ENCODE peak calls at places on chromosomes 7 and 10, in six cellular contexts. One of them, this sample, is unnamed. For H3K4me1 and H3K36me3, the result is how much of the 10 kb centered on the place peaks cover.

GRCh38 chr10:70541738-70542564 is 60.6 kb downstream of the PRF1 start:
- DNase-seq in endodermal cell: no peak
- DNase-seq in fibroblast of lung: no peak
- DNase-seq in PC-9: no peak
- DNase-seq in lung: no peak
- DNase-seq in mammary epithelial cell: no peak
- DNase-seq in this sample: no peak

GRCh38 chr10:49349390-49349789 is 46.5 kb downstream of the DRGX start:
- DNase-seq in endodermal cell: no peak
- DNase-seq in fibroblast of lung: no peak
- DNase-seq in PC-9: no peak
- DNase-seq in lung: no peak
- DNase-seq in mammary epithelial cell: no peak
- DNase-seq in this sample: no peak

GRCh38 chr7:18541871-18542212 is 46.3 kb downstream of the HDAC9 start:
- DNase-seq in endodermal cell: no peak
- DNase-seq in fibroblast of lung: no peak
- DNase-seq in PC-9: no peak
- DNase-seq in lung: no peak
- DNase-seq in mammary epithelial cell: no peak
- DNase-seq in this sample: no peak

GRCh38 chr7:99919814-99920618 is 686 bp upstream of the TRIM4 start:
- DNase-seq in endodermal cell: no peak
- DNase-seq in fibroblast of lung: no peak
- DNase-seq in PC-9: no peak
- DNase-seq in lung: no peak
- DNase-seq in mammary epithelial cell: peak
- DNase-seq in this sample: no peak

GRCh38 chr7:27917774-27918314 is 177.9 kb downstream of the TAX1BP1 start:
- DNase-seq in endodermal cell: no peak
- DNase-seq in fibroblast of lung: no peak
- DNase-seq in PC-9: peak
- DNase-seq in lung: no peak
- DNase-seq in mammary epithelial cell: peak
- DNase-seq in this sample: no peak

GRCh38 chr7:21962677-21963076 is 17.0 kb upstream of the CDCA7L start:
- DNase-seq in endodermal cell: no peak
- DNase-seq in fibroblast of lung: no peak
- DNase-seq in PC-9: no peak
- DNase-seq in lung: no peak
- DNase-seq in mammary epithelial cell: no peak
- DNase-seq in this sample: no peak

GRCh38 chr7:132485600-132486594 is 90.4 kb downstream of the PLXNA4 start:
- DNase-seq in endodermal cell: no peak
- DNase-seq in fibroblast of lung: peak
- DNase-seq in PC-9: no peak
- DNase-seq in lung: no peak
- DNase-seq in mammary epithelial cell: no peak
- DNase-seq in this sample: no peak

GRCh38 chr7:116443101-116443523 is 56.4 kb upstream of the CAV2 start:
- DNase-seq in endodermal cell: no peak
- DNase-seq in fibroblast of lung: peak
- DNase-seq in PC-9: peak
- DNase-seq in lung: no peak
- DNase-seq in mammary epithelial cell: peak
- DNase-seq in this sample: peak

GRCh38 chr10:101291254-101292193 is 62.3 kb upstream of the LBX1 start:
- DNase-seq in endodermal cell: peak
- DNase-seq in fibroblast of lung: no peak
- DNase-seq in PC-9: no peak
- DNase-seq in lung: no peak
- DNase-seq in mammary epithelial cell: no peak
- DNase-seq in this sample: peak

GRCh38 chr7:155261031-155261985 is 36.4 kb upstream of the INSIG1 start:
- DNase-seq in endodermal cell: no peak
- DNase-seq in fibroblast of lung: no peak
- DNase-seq in PC-9: no peak
- DNase-seq in lung: no peak
- DNase-seq in mammary epithelial cell: no peak
- DNase-seq in this sample: no peak

GRCh38 chr10:61662794-61663259 is at the start of gene CABCOCO1:
- DNase-seq in endodermal cell: peak
- DNase-seq in fibroblast of lung: peak
- DNase-seq in PC-9: peak
- DNase-seq in lung: peak
- DNase-seq in mammary epithelial cell: peak
- DNase-seq in this sample: peak

GRCh38 chr10:91925022-91925320 is 1.4 kb downstream of the BTAF1 start:
- DNase-seq in endodermal cell: no peak
- DNase-seq in fibroblast of lung: no peak
- DNase-seq in PC-9: no peak
- DNase-seq in lung: no peak
- DNase-seq in mammary epithelial cell: no peak
- DNase-seq in this sample: no peak

GRCh38 chr7:79453266-79453557 is 255 bp downstream of the MAGI2 start:
- DNase-seq in endodermal cell: no peak
- DNase-seq in fibroblast of lung: no peak
- DNase-seq in PC-9: no peak
- DNase-seq in lung: no peak
- DNase-seq in mammary epithelial cell: no peak
- DNase-seq in this sample: no peak

GRCh38 chr7:78747568-78747967 is 705.9 kb downstream of the MAGI2 start:
- DNase-seq in endodermal cell: no peak
- DNase-seq in fibroblast of lung: no peak
- DNase-seq in PC-9: no peak
- DNase-seq in lung: no peak
- DNase-seq in mammary epithelial cell: no peak
- DNase-seq in this sample: no peak

GRCh38 chr7:139873593-139874374 is 44.7 kb downstream of the TBXAS1 start:
- DNase-seq in endodermal cell: no peak
- DNase-seq in fibroblast of lung: no peak
- DNase-seq in PC-9: no peak
- DNase-seq in lung: no peak
- DNase-seq in mammary epithelial cell: no peak
- DNase-seq in this sample: no peak

GRCh38 chr7:100477871-100478248 is 1.2 kb downstream of the TSC22D4 start:
- DNase-seq in endodermal cell: no peak
- DNase-seq in fibroblast of lung: no peak
- DNase-seq in PC-9: no peak
- DNase-seq in lung: no peak
- DNase-seq in mammary epithelial cell: no peak
- DNase-seq in this sample: no peak

GRCh38 chr7:196778-197321 is 4.5 kb downstream of the FAM20C start:
- DNase-seq in endodermal cell: no peak
- DNase-seq in fibroblast of lung: no peak
- DNase-seq in PC-9: no peak
- DNase-seq in lung: no peak
- DNase-seq in mammary epithelial cell: no peak
- DNase-seq in this sample: no peak

GRCh38 chr7:102300643-102301211 is 14.1 kb downstream of the SH2B2 start:
- DNase-seq in endodermal cell: peak
- DNase-seq in fibroblast of lung: no peak
- DNase-seq in PC-9: no peak
- DNase-seq in lung: no peak
- DNase-seq in mammary epithelial cell: no peak
- DNase-seq in this sample: no peak

GRCh38 chr7:139426258-139427028 is 57.0 kb downstream of the KLRG2 start:
- DNase-seq in endodermal cell: no peak
- DNase-seq in fibroblast of lung: no peak
- DNase-seq in PC-9: no peak
- DNase-seq in lung: no peak
- DNase-seq in mammary epithelial cell: peak
- DNase-seq in this sample: no peak

GRCh38 chr10:46069771-46070463 is 23.8 kb upstream of the MSMB start:
- DNase-seq in endodermal cell: no peak
- DNase-seq in fibroblast of lung: no peak
- DNase-seq in PC-9: no peak
- DNase-seq in lung: no peak
- DNase-seq in mammary epithelial cell: no peak
- DNase-seq in this sample: no peak

GRCh38 chr10:123222832-123223231 is 68.6 kb downstream of the BUB3 start:
- DNase-seq in endodermal cell: peak
- DNase-seq in fibroblast of lung: no peak
- DNase-seq in PC-9: no peak
- DNase-seq in lung: no peak
- DNase-seq in mammary epithelial cell: no peak
- DNase-seq in this sample: no peak

GRCh38 chr7:151010307-151011096 is 13.8 kb downstream of the ATG9B start:
- DNase-seq in endodermal cell: peak
- DNase-seq in fibroblast of lung: no peak
- DNase-seq in PC-9: no peak
- DNase-seq in lung: no peak
- DNase-seq in mammary epithelial cell: no peak
- DNase-seq in this sample: no peak

GRCh38 chr7:118496138-118496644 is 271.7 kb downstream of the ANKRD7 start:
- DNase-seq in endodermal cell: no peak
- DNase-seq in fibroblast of lung: no peak
- DNase-seq in PC-9: no peak
- DNase-seq in lung: no peak
- DNase-seq in mammary epithelial cell: no peak
- DNase-seq in this sample: no peak

GRCh38 chr10:86727459-86727858 is 29.0 kb upstream of the BMPR1A start:
- DNase-seq in endodermal cell: no peak
- DNase-seq in fibroblast of lung: no peak
- DNase-seq in PC-9: no peak
- DNase-seq in lung: no peak
- DNase-seq in mammary epithelial cell: no peak
- DNase-seq in this sample: no peak

GRCh38 chr10:113539789-113540188 is 13.1 kb upstream of the HABP2 start:
- DNase-seq in endodermal cell: peak
- DNase-seq in fibroblast of lung: peak
- DNase-seq in PC-9: no peak
- DNase-seq in lung: no peak
- DNase-seq in mammary epithelial cell: peak
- DNase-seq in this sample: peak

GRCh38 chr7:137993395-137993743 is 8.5 kb downstream of the CREB3L2 start:
- DNase-seq in endodermal cell: no peak
- DNase-seq in fibroblast of lung: no peak
- DNase-seq in PC-9: no peak
- DNase-seq in lung: no peak
- DNase-seq in mammary epithelial cell: no peak
- DNase-seq in this sample: no peak

GRCh38 chr7:137996871-137997270 is 5.0 kb downstream of the CREB3L2 start:
- DNase-seq in endodermal cell: no peak
- DNase-seq in fibroblast of lung: no peak
- DNase-seq in PC-9: no peak
- DNase-seq in lung: no peak
- DNase-seq in mammary epithelial cell: no peak
- DNase-seq in this sample: no peak

GRCh38 chr7:137994091-137994688 is 7.7 kb downstream of the CREB3L2 start:
- DNase-seq in endodermal cell: no peak
- DNase-seq in fibroblast of lung: no peak
- DNase-seq in PC-9: no peak
- DNase-seq in lung: no peak
- DNase-seq in mammary epithelial cell: no peak
- DNase-seq in this sample: no peak

GRCh38 chr7:137998250-137998649 is 3.6 kb downstream of the CREB3L2 start:
- DNase-seq in endodermal cell: no peak
- DNase-seq in fibroblast of lung: no peak
- DNase-seq in PC-9: no peak
- DNase-seq in lung: no peak
- DNase-seq in mammary epithelial cell: no peak
- DNase-seq in this sample: no peak

GRCh38 chr7:137996386-137996851 is 5.5 kb downstream of the CREB3L2 start:
- DNase-seq in endodermal cell: no peak
- DNase-seq in fibroblast of lung: peak
- DNase-seq in PC-9: no peak
- DNase-seq in lung: peak
- DNase-seq in mammary epithelial cell: no peak
- DNase-seq in this sample: no peak
- H3K4me1 ChIP-seq in endodermal cell: under half
- H3K4me1 ChIP-seq in fibroblast of lung: under half
- H3K4me1 ChIP-seq in PC-9: under half
- H3K4me1 ChIP-seq in lung: under half
- H3K4me1 ChIP-seq in mammary epithelial cell: under half
- H3K4me1 ChIP-seq in this sample: under half

GRCh38 chr10:74117738-74118137 is 32.9 kb downstream of the AP3M1 start:
- DNase-seq in endodermal cell: no peak
- DNase-seq in fibroblast of lung: no peak
- DNase-seq in PC-9: no peak
- DNase-seq in lung: no peak
- DNase-seq in mammary epithelial cell: no peak
- DNase-seq in this sample: no peak

GRCh38 chr10:74121368-74121767 is 29.3 kb downstream of the AP3M1 start:
- DNase-seq in endodermal cell: no peak
- DNase-seq in fibroblast of lung: no peak
- DNase-seq in PC-9: no peak
- DNase-seq in lung: no peak
- DNase-seq in mammary epithelial cell: no peak
- DNase-seq in this sample: no peak

GRCh38 chr10:74118794-74119193 is 31.8 kb downstream of the AP3M1 start:
- DNase-seq in endodermal cell: no peak
- DNase-seq in fibroblast of lung: no peak
- DNase-seq in PC-9: peak
- DNase-seq in lung: no peak
- DNase-seq in mammary epithelial cell: peak
- DNase-seq in this sample: no peak

DNA sequence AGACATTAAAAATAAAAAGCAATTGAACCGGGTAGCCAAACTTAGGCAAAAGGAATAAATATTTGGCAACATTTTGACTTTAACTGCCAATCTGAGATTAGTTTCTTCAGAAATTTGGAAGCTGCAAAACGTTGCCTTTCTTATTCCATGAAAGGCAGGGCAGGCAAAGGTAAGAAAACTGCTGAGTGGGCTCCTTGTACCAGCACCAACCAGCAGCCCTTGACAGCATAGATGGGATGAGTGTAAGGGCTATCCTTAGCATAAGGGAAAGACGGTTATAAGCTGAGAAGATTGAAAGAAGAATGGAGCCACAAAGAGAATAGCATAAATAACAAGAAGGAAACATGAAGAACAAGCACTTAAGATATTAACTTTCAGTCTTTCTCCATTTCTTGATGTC is 28.6 kb downstream of the AP3M1 start:
- DNase-seq in endodermal cell: no peak
- DNase-seq in fibroblast of lung: no peak
- DNase-seq in PC-9: no peak
- DNase-seq in lung: no peak
- DNase-seq in mammary epithelial cell: no peak
- DNase-seq in this sample: no peak
- H3K36me3 ChIP-seq in endodermal cell: half or more
- H3K36me3 ChIP-seq in fibroblast of lung: under half
- H3K36me3 ChIP-seq in PC-9: under half
- H3K36me3 ChIP-seq in lung: half or more
- H3K36me3 ChIP-seq in mammary epithelial cell: under half
- H3K36me3 ChIP-seq in this sample: under half

GRCh38 chr10:96448558-96448957 is 65.2 kb downstream of the TLL2 start:
- DNase-seq in endodermal cell: no peak
- DNase-seq in fibroblast of lung: no peak
- DNase-seq in PC-9: no peak
- DNase-seq in lung: peak
- DNase-seq in mammary epithelial cell: no peak
- DNase-seq in this sample: no peak
- H3K4me1 ChIP-seq in endodermal cell: under half
- H3K4me1 ChIP-seq in fibroblast of lung: under half
- H3K4me1 ChIP-seq in PC-9: under half
- H3K4me1 ChIP-seq in lung: under half
- H3K4me1 ChIP-seq in mammary epithelial cell: under half
- H3K4me1 ChIP-seq in this sample: under half

DNA sequence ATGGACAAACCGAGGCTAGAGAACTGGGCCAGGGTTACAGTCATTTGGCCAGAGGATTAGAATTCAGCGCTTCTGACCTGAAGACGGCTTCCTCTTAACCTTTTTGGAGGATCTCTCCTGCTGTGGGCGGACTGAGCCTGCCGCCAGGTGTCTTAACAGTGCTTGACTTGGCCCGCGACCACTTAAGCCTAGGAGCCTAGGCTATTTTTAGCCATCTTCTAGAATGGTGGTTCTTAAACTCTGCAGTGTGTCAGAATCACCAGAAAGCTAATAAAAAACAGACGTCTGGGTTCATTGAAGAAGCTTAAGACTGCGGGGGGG is 722 bp downstream of the MDH2 start:
- DNase-seq in endodermal cell: peak
- DNase-seq in fibroblast of lung: no peak
- DNase-seq in PC-9: no peak
- DNase-seq in lung: peak
- DNase-seq in mammary epithelial cell: no peak
- DNase-seq in this sample: no peak
- H3K36me3 ChIP-seq in endodermal cell: under half
- H3K36me3 ChIP-seq in fibroblast of lung: under half
- H3K36me3 ChIP-seq in PC-9: under half
- H3K36me3 ChIP-seq in lung: under half
- H3K36me3 ChIP-seq in mammary epithelial cell: under half
- H3K36me3 ChIP-seq in this sample: under half